ENCODE peak calls at places on chromosome 1, in four cellular contexts. P, U, M and V are unnamed samples.

GRCh38 chr1:42145726-42146125 is 7.5 kb upstream of the GUCA2B start:
- DNase-seq in P (no peak), U (no peak), M (no peak), V (no peak)

GRCh38 chr1:205317311-205317917 is 4.1 kb downstream of the NUAK2 start:
- DNase-seq in P (peak), U (no peak), M (peak), V (no peak)

GRCh38 chr1:147786536-147786935 is 26.1 kb upstream of the GJA5 start:
- DNase-seq in P (no peak), U (no peak), M (no peak), V (no peak)

GRCh38 chr1:112957133-112957812 is 1.3 kb upstream of the SLC16A1 start:
- DNase-seq in P (peak), U (peak), M (peak), V (peak)

GRCh38 chr1:55040083-55040952 is 970 bp downstream of the PCSK9 start:
- DNase-seq in P (no peak), U (no peak), M (no peak), V (no peak)

GRCh38 chr1:152886090-152886489 is 8.0 kb downstream of the SMCP start:
- DNase-seq in P (no peak), U (no peak), M (no peak), V (no peak)

GRCh38 chr1:213530607-213531320 is 457.0 kb upstream of the PROX1 start:
- DNase-seq in P (no peak), U (no peak), M (no peak), V (no peak)

GRCh38 chr1:151048645-151049032 is 1.1 kb downstream of the C1orf56 start:
- DNase-seq in P (no peak), U (no peak), M (no peak), V (no peak)

GRCh38 chr1:76218888-76219588 is 144.5 kb downstream of the ST6GALNAC3 start:
- DNase-seq in P (no peak), U (no peak), M (no peak), V (no peak)

GRCh38 chr1:192739476-192740184 is 69.2 kb upstream of the RGS2 start:
- DNase-seq in P (no peak), U (no peak), M (no peak), V (no peak)

GRCh38 chr1:39788426-39788757 is 273 bp downstream of the BMP8B start:
- DNase-seq in P (no peak), U (no peak), M (no peak), V (no peak)
- H3K4me3 ChIP-seq in P (peak), U (peak), M (no peak), V (no peak)

GRCh38 chr1:61602663-61603062 is 122.3 kb downstream of the TM2D1 start:
- DNase-seq in P (no peak), U (no peak), M (no peak), V (no peak)

DNA sequence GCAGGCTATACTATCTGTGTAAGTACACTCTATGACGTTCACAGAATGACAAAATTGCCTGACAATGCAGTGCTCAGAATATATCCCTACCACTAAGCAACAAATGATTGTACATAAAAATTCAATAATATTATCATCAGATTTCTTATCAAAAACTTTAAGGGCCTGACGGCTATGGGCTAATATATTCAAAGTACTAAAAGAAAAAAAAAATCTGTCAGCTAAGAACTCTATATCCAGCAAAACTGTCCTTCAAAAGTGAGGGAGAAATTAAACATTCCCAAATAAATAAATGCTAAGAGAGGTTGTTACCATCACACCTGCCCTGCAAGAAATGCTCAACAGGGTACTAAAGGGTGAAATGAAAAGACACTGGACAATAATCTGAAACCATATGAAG is 127.3 kb downstream of the TM2D1 start:
- DNase-seq in P (no peak), U (no peak), M (no peak), V (no peak)
- TF ChIP-seq CTCF in P (no peak), U (no peak), M (no peak), V (no peak)

GRCh38 chr1:228416217-228416971 is at the start of gene TRIM17:
- DNase-seq in P (peak), U (peak), M (no peak), V (no peak)
- H3K4me3 ChIP-seq in P (peak), U (no peak), M (no peak), V (peak)

GRCh38 chr1:156383023-156383422 is 14.0 kb downstream of the RHBG start:
- DNase-seq in P (peak), U (peak), M (peak), V (peak)

GRCh38 chr1:156382561-156382960 is 13.6 kb downstream of the RHBG start:
- DNase-seq in P (no peak), U (no peak), M (no peak), V (no peak)

GRCh38 chr1:156376958-156377919 is 8.2 kb downstream of the RHBG start:
- DNase-seq in P (no peak), U (peak), M (no peak), V (no peak)

GRCh38 chr1:156378557-156378956 is 9.5 kb downstream of the RHBG start:
- DNase-seq in P (no peak), U (no peak), M (no peak), V (no peak)

GRCh38 chr1:156379420-156380165 is 10.6 kb downstream of the RHBG start:
- DNase-seq in P (no peak), U (no peak), M (no peak), V (no peak)
- TF ChIP-seq CTCF in P (no peak), U (no peak), M (no peak), V (no peak)

DNA sequence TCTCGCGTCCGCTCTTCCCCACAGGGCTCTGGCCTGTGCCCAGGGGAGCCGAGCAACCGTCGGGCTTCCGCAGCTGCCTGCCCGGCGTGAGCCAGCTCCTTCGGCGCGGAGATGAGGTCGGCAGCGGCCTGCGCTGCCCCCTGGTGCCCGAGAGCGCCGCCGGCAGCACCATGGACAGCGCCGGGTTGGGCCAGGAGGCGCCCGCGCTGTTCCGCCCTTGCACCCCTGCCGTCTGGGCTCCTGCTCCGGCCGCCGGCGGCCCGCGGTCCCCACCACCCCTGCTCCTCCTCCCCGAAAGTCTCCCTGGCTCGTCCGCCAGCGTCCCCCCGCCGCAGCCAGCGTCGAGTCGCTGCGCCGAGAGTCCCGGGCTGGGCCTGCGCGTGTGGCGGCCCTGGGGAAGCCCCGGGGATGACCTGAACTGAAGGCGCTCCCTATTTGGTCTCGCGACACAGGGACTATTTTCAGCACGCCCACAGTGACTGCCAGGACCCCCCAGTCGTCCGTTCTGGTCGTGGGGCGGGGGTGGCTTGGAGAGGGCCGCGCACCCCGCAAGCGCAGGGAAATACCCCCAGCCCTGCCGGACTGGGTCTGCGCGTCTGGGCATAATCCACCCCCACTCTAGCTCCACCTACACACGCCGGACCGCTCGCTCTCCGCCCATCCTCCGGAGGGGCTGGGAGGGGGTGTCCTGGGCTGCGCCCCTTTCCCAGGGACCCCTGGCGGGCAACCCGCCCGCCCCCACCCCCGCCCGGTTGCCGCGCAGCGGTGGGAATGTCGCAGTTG is 1.3 kb downstream of the HES3 start:
- DNase-seq in P (peak), U (peak), M (peak), V (peak)
- H3K4me3 ChIP-seq in P (no peak), U (no peak), M (no peak), V (no peak)